ENCODE peak calls at places on chromosomes 2 and 18, in four cellular contexts. One of them, this sample, is unnamed.

GRCh38 chr2:75098856-75099255 is 100.5 kb downstream of the TACR1 start:
- DNase-seq in GM12878: no peak
- DNase-seq in A549: peak; percentile 63
- DNase-seq in K562: no peak
- DNase-seq in this sample: peak; percentile 39

GRCh38 chr2:70679244-70679643 is 88.8 kb downstream of the ADD2 start:
- DNase-seq in GM12878: no peak
- DNase-seq in K562: no peak
- DNase-seq in A549: no peak
- DNase-seq in this sample: no peak

GRCh38 chr2:30689496-30690125 is 117.6 kb downstream of the CAPN13 start:
- DNase-seq in GM12878: no peak
- DNase-seq in K562: no peak
- DNase-seq in A549: no peak
- DNase-seq in this sample: no peak

GRCh38 chr2:205245652-205246051 is 436.6 kb upstream of the NRP2 start:
- DNase-seq in GM12878: no peak
- DNase-seq in K562: no peak
- DNase-seq in A549: no peak
- DNase-seq in this sample: no peak

GRCh38 chr18:67072789-67073188 is 443.7 kb downstream of the DSEL start:
- DNase-seq in GM12878: no peak
- DNase-seq in A549: no peak
- DNase-seq in K562: no peak
- DNase-seq in this sample: no peak

GRCh38 chr18:40670991-40671390 is 1284.0 kb upstream of the PIK3C3 start:
- DNase-seq in GM12878: no peak
- DNase-seq in A549: no peak
- DNase-seq in K562: no peak
- DNase-seq in this sample: no peak

GRCh38 chr2:231200805-231201474 is 2.5 kb downstream of the ARMC9 start:
- DNase-seq in GM12878: no peak
- DNase-seq in K562: peak; percentile 44
- DNase-seq in A549: no peak
- DNase-seq in this sample: no peak

GRCh38 chr2:111250448-111251030 is 129.8 kb downstream of the BCL2L11 start:
- DNase-seq in GM12878: no peak
- DNase-seq in K562: no peak
- DNase-seq in A549: no peak
- DNase-seq in this sample: peak; percentile 40

GRCh38 chr2:74544634-74545033 is 9.1 kb downstream of the LOXL3 start:
- DNase-seq in K562: peak; percentile 32
- DNase-seq in GM12878: no peak
- DNase-seq in A549: peak; percentile 44
- DNase-seq in this sample: no peak

GRCh38 chr2:59249441-59250330 is 1008.6 kb upstream of the FANCL start:
- DNase-seq in K562: no peak
- DNase-seq in A549: no peak
- DNase-seq in GM12878: no peak
- DNase-seq in this sample: no peak

GRCh38 chr2:99256677-99257076 is 1.2 kb upstream of the LYG2 start:
- DNase-seq in GM12878: no peak
- DNase-seq in A549: no peak
- DNase-seq in K562: no peak
- DNase-seq in this sample: no peak

GRCh38 chr2:19685713-19686112 is 216.1 kb downstream of the TTC32 start:
- DNase-seq in GM12878: no peak
- DNase-seq in A549: no peak
- DNase-seq in K562: no peak
- DNase-seq in this sample: no peak
- TF ChIP-seq CHD4 in GM12878: no peak
- TF ChIP-seq CHD4 in A549: no peak
- TF ChIP-seq CHD4 in K562: no peak
- TF ChIP-seq CHD4 in this sample: no peak

GRCh38 chr2:26754539-26754938 is 9.5 kb upstream of the SLC35F6 start:
- DNase-seq in K562: no peak
- DNase-seq in A549: no peak
- DNase-seq in GM12878: no peak
- DNase-seq in this sample: no peak

GRCh38 chr2:26754972-26755670 is 9.0 kb upstream of the SLC35F6 start:
- DNase-seq in A549: no peak
- DNase-seq in K562: no peak
- DNase-seq in GM12878: no peak
- DNase-seq in this sample: no peak

GRCh38 chr2:26758790-26759321 is 5.2 kb upstream of the SLC35F6 start:
- DNase-seq in GM12878: no peak
- DNase-seq in A549: no peak
- DNase-seq in K562: no peak
- DNase-seq in this sample: no peak

GRCh38 chr2:26757873-26758789 is 6.0 kb upstream of the SLC35F6 start:
- DNase-seq in A549: peak; percentile 98
- DNase-seq in GM12878: peak; percentile 73
- DNase-seq in K562: no peak
- DNase-seq in this sample: peak; percentile 92

DNA sequence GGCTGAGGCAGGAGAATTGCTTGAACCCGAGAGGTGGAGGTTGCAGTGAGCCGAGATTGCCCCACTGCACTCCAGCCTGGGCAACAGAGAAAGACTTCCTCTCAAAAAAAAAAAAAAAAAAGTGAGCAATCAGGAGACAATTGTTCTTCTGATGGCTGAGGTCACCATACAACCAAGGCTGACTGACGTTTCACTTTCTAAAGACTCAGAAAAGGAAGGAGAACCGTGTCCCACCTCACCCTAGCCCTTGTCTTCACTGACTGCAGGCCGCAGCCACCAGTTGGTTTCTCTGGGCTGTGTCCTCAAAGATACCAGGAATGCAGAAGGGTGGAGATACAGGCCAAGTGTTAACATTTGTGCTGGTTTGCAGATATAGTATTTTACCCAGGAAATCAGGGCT is 7.7 kb upstream of the SLC35F6 start:
- DNase-seq in K562: no peak
- DNase-seq in A549: no peak
- DNase-seq in GM12878: no peak
- DNase-seq in this sample: no peak
- TF ChIP-seq CHD4 in K562: no peak
- TF ChIP-seq CHD4 in A549: no peak
- TF ChIP-seq CHD4 in GM12878: no peak
- TF ChIP-seq CHD4 in this sample: no peak

GRCh38 chr2:187169108-187169713 is 278.8 kb downstream of the CALCRL start:
- DNase-seq in K562: no peak
- DNase-seq in A549: no peak
- DNase-seq in GM12878: peak; percentile 7
- DNase-seq in this sample: no peak

GRCh38 chr2:187171318-187171717 is 276.7 kb downstream of the CALCRL start:
- DNase-seq in A549: no peak
- DNase-seq in GM12878: no peak
- DNase-seq in K562: no peak
- DNase-seq in this sample: no peak

GRCh38 chr2:187169864-187170263 is 278.2 kb downstream of the CALCRL start:
- DNase-seq in A549: no peak
- DNase-seq in GM12878: no peak
- DNase-seq in K562: no peak
- DNase-seq in this sample: no peak

GRCh38 chr2:187177253-187177652 is 270.8 kb downstream of the CALCRL start:
- DNase-seq in GM12878: no peak
- DNase-seq in A549: no peak
- DNase-seq in K562: no peak
- DNase-seq in this sample: no peak

DNA sequence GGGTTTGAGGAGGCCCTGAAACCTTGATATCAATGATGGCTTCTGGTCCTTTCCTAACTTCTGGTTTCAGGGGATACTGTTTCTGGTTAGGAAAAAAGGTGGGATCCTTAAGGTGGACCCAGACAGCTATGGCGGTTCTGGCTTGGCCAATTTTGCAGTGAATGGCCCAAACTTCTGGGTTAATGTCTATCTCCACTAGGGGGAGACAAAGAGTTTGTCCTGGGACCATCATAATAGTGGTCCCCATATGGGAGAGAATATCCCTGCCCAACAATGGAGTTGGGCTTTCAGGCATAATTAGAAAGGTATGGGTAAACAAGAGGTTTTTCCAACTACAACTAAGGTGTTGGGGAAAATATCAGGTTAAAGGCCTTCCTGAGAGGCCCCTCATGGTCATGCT is 273.5 kb downstream of the CALCRL start:
- DNase-seq in GM12878: no peak
- DNase-seq in K562: peak; percentile 64
- DNase-seq in A549: no peak
- DNase-seq in this sample: peak; percentile 17
- TF ChIP-seq CHD4 in GM12878: no peak
- TF ChIP-seq CHD4 in K562: no peak
- TF ChIP-seq CHD4 in A549: no peak
- TF ChIP-seq CHD4 in this sample: no peak

DNA sequence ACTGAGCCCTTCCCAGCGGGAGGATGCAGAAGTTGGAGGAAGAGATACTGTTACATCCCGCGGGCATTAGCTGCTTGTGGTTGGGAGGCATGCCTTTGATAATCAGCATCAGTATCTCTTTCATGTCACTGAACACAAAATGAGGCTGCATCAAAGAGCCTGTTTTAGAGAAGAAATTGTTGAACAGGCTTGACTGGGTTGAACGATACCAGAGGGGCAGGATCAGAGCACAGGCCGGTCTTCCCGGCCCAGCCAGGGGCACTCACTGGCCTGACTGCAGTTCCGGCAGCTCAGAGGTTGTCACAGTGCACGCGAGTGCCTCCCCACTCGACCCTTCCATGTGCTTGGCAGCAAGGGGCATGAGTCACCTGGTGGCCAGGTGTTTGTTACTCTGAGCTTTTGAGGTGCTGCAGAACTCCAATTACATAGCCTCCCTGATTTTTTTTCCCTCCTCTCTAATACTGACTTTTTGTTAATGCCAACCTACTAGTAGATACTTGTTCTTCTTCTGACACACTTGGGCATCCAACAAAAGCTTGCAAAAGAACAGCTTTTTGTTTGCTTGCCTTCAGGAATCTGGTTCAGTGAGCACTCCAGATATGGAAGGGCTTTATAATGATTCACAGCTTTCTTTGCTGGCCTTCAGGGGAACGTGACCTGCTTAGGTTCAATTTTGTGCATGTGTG is 121.6 kb downstream of the VAPA start:
- DNase-seq in GM12878: no peak
- DNase-seq in A549: no peak
- DNase-seq in K562: no peak
- DNase-seq in this sample: no peak
- TF ChIP-seq CHD4 in GM12878: no peak
- TF ChIP-seq CHD4 in A549: no peak
- TF ChIP-seq CHD4 in K562: no peak
- TF ChIP-seq CHD4 in this sample: no peak

DNA sequence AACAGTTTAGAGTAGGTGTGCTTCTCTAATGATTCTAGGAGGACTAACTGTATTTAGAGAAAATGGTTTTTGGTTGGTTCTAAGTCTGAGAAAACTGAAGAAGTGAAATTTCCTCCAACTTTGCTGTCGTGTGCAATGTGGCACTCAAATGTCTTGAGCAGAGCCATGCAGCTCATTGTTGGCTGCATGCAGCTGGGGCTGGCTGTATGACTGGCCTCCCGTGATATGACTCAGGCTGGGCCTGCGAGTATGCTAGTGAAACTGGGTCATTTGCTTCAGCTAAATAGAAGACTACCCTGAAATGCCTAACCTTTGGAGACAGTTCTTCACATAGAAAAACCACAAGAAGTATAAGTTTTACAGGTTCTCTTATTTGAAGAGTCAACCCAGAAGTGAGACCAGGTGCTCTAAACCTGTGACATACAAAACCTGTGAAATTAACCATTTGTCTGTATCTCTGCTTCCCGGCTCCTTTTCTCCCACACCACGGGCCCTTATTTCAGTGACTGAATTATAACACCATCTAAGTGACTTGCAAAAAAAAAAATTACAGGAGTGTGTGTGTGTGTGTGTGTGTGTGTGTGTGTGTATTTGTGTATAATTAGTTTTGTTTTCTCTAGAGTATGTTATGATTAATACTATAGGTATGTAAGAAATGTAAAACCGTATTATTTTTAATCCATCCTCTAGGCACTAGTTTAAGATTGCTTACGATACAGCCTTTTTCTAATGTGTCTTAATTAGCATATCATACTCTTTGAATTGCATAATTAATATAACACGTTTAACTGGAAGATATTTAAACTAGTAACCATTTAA is 15.9 kb downstream of the POLI start:
- DNase-seq in A549: no peak
- DNase-seq in GM12878: peak; percentile 97
- DNase-seq in K562: no peak
- DNase-seq in this sample: no peak
- TF ChIP-seq CHD4 in A549: no peak
- TF ChIP-seq CHD4 in GM12878: no peak
- TF ChIP-seq CHD4 in K562: no peak
- TF ChIP-seq CHD4 in this sample: no peak

GRCh38 chr2:210963386-210963785 is 407.0 kb downstream of the CPS1 start:
- DNase-seq in K562: no peak
- DNase-seq in A549: no peak
- DNase-seq in GM12878: no peak
- DNase-seq in this sample: peak; percentile 95

GRCh38 chr2:210961249-210961648 is 404.9 kb downstream of the CPS1 start:
- DNase-seq in A549: no peak
- DNase-seq in K562: no peak
- DNase-seq in GM12878: no peak
- DNase-seq in this sample: peak; percentile 58

GRCh38 chr2:210966330-210966729 is 409.9 kb downstream of the CPS1 start:
- DNase-seq in K562: no peak
- DNase-seq in GM12878: no peak
- DNase-seq in A549: no peak
- DNase-seq in this sample: peak; percentile 72

GRCh38 chr2:210964141-210964764 is 407.9 kb downstream of the CPS1 start:
- DNase-seq in K562: no peak
- DNase-seq in A549: no peak
- DNase-seq in GM12878: no peak
- DNase-seq in this sample: peak; percentile 72

DNA sequence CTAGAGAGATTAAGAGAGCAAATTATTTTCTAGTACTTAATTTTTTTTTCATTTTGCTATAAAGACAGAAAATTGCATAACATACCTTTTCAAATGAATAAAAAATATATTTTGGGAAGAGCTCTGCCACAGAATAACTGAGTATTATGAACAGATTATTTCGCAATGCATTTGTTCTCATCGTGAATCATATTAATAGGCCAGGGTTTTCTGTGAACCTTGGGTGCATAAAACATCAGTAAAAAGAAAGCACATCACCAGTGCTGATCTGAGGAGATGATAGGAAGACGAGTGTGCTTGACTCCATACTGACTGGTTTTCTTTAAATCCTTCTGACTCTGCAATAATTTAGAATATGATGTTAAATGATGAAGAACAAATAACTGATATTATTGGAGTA is 409.1 kb downstream of the CPS1 start:
- DNase-seq in K562: no peak
- DNase-seq in GM12878: no peak
- DNase-seq in A549: no peak
- DNase-seq in this sample: no peak
- TF ChIP-seq CHD4 in K562: no peak
- TF ChIP-seq CHD4 in GM12878: no peak
- TF ChIP-seq CHD4 in A549: no peak
- TF ChIP-seq CHD4 in this sample: no peak

This sample was measured in HepG2.